ENCODE peak calls at places on chromosome 2, in nine cellular contexts. Y, C, P, V, X, T, L, G and I are unnamed samples.

GRCh38 chr2:33033524-33034150 is 86.9 kb downstream of the LTBP1 start:
- DNase-seq in Y (no peak), C (peak; percentile 75), P (no peak), V (no peak), X (no peak), T (no peak), L (no peak), G (peak; percentile 42), I (no peak)

GRCh38 chr2:7133521-7133920 is 216.3 kb downstream of the RNF144A start:
- DNase-seq in Y (no peak), C (no peak), P (no peak), V (no peak), X (no peak), T (no peak), L (no peak), G (no peak), I (no peak)

GRCh38 chr2:26380281-26380680 is 21.4 kb upstream of the DRC1 start:
- DNase-seq in Y (no peak), C (no peak), P (no peak), V (no peak), X (no peak), T (no peak), L (no peak), G (no peak), I (no peak)

GRCh38 chr2:75431757-75432156 is 129.0 kb downstream of the EVA1A start:
- DNase-seq in Y (no peak), C (no peak), P (no peak), V (no peak), X (no peak), T (no peak), L (no peak), G (no peak), I (no peak)

GRCh38 chr2:173990970-173991819 is 26.0 kb upstream of the SP3 start:
- DNase-seq in Y (peak; percentile 82), C (peak; percentile 92), P (peak; percentile 56), V (peak; percentile 82), X (peak; percentile 86), T (no peak), L (peak; percentile 67), G (peak; percentile 89), I (peak; percentile 56)

GRCh38 chr2:68357608-68358337 is 7.3 kb upstream of the PLEK start:
- DNase-seq in Y (peak; percentile 47), C (peak; percentile 85), P (peak; percentile 13), V (peak; percentile 36), X (peak; percentile 37), T (no peak), L (peak; percentile 34), G (peak; percentile 22), I (no peak)

GRCh38 chr2:173451137-173451536 is 96.5 kb downstream of the CDCA7 start:
- DNase-seq in Y (no peak), C (no peak), P (no peak), V (no peak), X (no peak), T (peak; percentile 45), L (no peak), G (no peak), I (no peak)

GRCh38 chr2:216688731-216689360 is 6.5 kb downstream of the IGFBP5 start:
- DNase-seq in Y (no peak), C (no peak), P (no peak), V (peak; percentile 64), X (peak; percentile 59), T (no peak), L (no peak), G (peak; percentile 67), I (peak; percentile 44)

GRCh38 chr2:149650006-149650405 is 62.4 kb upstream of the MMADHC start:
- DNase-seq in Y (no peak), C (peak; percentile 67), P (no peak), V (no peak), X (no peak), T (no peak), L (no peak), G (no peak), I (peak; percentile 37)

GRCh38 chr2:149648282-149649030 is 60.9 kb upstream of the MMADHC start:
- DNase-seq in Y (peak; percentile 12), C (peak; percentile 99), P (no peak), V (peak; percentile 21), X (peak; percentile 27), T (no peak), L (peak; percentile 10), G (peak; percentile 11), I (peak; percentile 36)

GRCh38 chr2:149651229-149651628 is 63.7 kb upstream of the MMADHC start:
- DNase-seq in Y (no peak), C (no peak), P (no peak), V (no peak), X (no peak), T (no peak), L (no peak), G (no peak), I (no peak)

DNA sequence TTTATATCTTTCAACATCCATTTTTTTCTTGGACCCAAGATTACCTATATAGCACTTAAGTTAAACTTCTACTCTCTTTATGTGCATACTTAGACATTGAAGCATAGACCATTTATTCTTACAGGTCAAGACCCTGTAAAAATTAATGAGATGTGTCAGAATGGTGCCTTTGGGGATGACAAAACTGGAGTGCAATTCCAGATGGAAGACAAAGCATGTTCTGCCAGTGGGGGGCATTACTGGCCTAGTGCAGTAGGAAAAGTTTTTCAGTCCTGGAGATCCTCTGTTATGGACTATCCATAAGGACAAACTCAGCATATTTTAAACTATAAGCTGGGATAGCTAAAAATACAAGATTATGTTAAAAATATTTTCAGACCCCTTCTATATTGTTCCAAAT is 57.8 kb upstream of the MMADHC start:
- DNase-seq in Y (no peak), C (peak; percentile 42), P (no peak), V (no peak), X (no peak), T (no peak), L (no peak), G (no peak), I (no peak)
- TF ChIP-seq CTCF in Y (no peak), C (peak; percentile 43), P (no peak), V (no peak), X (no peak), T (no peak), L (no peak), G (no peak), I (no peak)

GRCh38 chr2:24495451-24495850 is 4.4 kb downstream of the NCOA1 start:
- DNase-seq in Y (no peak), C (no peak), P (no peak), V (no peak), X (no peak), T (no peak), L (no peak), G (no peak), I (no peak)

GRCh38 chr2:24494415-24494814 is 3.4 kb downstream of the NCOA1 start:
- DNase-seq in Y (no peak), C (no peak), P (no peak), V (no peak), X (no peak), T (no peak), L (no peak), G (no peak), I (no peak)

GRCh38 chr2:24492283-24493272 is 1.5 kb downstream of the NCOA1 start:
- DNase-seq in Y (no peak), C (peak; percentile 50), P (peak; percentile 12), V (peak; percentile 20), X (peak; percentile 36), T (peak; percentile 24), L (no peak), G (no peak), I (peak; percentile 32)

GRCh38 chr2:24491626-24492282 is 700 bp downstream of the NCOA1 start:
- DNase-seq in Y (peak; percentile 45), C (peak; percentile 45), P (peak; percentile 12), V (peak; percentile 76), X (peak; percentile 37), T (peak; percentile 57), L (peak; percentile 51), G (peak; percentile 40), I (peak; percentile 53)

GRCh38 chr2:24493713-24494112 is 2.7 kb downstream of the NCOA1 start:
- DNase-seq in Y (no peak), C (peak; percentile 83), P (no peak), V (no peak), X (no peak), T (no peak), L (no peak), G (no peak), I (no peak)
- H3K4me1 ChIP-seq in Y (peaks cover 61% of the 10 kb centered on the region), C (peaks cover 8% of the 10 kb centered on the region), P (no peaks in the 10 kb centered on the region), V (peaks cover 53% of the 10 kb centered on the region), X (peaks cover 30% of the 10 kb centered on the region), T (peaks cover 37% of the 10 kb centered on the region), L (peaks cover 43% of the 10 kb centered on the region), G (no peaks in the 10 kb centered on the region), I (peaks cover 21% of the 10 kb centered on the region)

DNA sequence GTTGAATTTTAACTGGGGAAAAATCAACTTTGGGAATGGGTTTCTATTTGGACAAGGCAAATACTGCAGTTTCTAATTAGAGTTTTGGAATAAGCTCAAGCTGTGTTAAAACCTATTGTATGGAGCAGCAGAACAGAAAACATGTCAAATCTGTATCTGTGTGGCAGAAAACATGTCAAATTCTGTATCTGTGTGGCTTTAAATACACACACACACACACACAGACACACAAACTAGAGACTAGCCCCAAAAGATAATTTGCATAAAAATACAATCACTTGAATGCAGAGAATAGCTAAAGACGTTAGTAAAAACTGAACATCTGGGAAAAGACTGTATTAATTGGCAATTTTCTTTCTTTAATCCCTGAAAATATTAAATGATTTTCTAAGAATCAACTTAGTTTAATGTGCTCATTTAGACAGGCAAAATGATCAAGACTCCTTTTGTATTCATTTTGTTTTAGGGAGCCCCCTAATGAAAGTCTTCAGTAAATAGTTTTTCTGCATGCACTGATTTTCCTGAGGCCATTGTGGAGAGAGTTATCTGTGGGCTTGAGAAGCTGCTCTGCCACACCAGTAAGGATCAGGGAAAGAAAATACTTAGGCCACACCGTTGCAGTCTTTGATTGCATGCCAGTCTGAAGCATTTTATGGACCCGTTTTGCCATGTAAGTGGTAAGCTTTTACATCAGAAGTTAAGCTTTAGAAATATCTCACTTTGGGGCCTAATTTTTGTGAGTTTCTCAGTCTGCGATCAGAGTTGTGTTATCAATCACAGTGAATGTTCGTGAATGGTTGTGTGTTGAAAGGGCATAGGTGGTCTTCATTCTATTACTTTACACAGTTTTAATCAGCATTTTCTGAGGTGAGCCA is 2.2 kb downstream of the SPATS2L start:
- DNase-seq in Y (no peak), C (peak; percentile 53), P (peak; percentile 12), V (no peak), X (no peak), T (no peak), L (no peak), G (no peak), I (no peak)
- TF ChIP-seq CTCF in Y (no peak), C (peak; percentile 31), P (no peak), V (no peak), X (no peak), T (no peak), L (no peak), G (no peak), I (no peak)

GRCh38 chr2:43193996-43194869 is 32.2 kb downstream of the ZFP36L2 start:
- DNase-seq in Y (peak; percentile 89), C (no peak), P (no peak), V (no peak), X (no peak), T (no peak), L (peak; percentile 88), G (no peak), I (peak; percentile 51)

GRCh38 chr2:43193652-43193995 is 32.8 kb downstream of the ZFP36L2 start:
- DNase-seq in Y (no peak), C (no peak), P (no peak), V (no peak), X (no peak), T (no peak), L (no peak), G (no peak), I (no peak)

GRCh38 chr2:43190305-43191052 is 35.9 kb downstream of the ZFP36L2 start:
- DNase-seq in Y (no peak), C (no peak), P (no peak), V (no peak), X (no peak), T (no peak), L (no peak), G (no peak), I (no peak)

GRCh38 chr2:43192939-43193651 is 33.3 kb downstream of the ZFP36L2 start:
- DNase-seq in Y (no peak), C (no peak), P (no peak), V (no peak), X (no peak), T (no peak), L (no peak), G (no peak), I (no peak)

DNA sequence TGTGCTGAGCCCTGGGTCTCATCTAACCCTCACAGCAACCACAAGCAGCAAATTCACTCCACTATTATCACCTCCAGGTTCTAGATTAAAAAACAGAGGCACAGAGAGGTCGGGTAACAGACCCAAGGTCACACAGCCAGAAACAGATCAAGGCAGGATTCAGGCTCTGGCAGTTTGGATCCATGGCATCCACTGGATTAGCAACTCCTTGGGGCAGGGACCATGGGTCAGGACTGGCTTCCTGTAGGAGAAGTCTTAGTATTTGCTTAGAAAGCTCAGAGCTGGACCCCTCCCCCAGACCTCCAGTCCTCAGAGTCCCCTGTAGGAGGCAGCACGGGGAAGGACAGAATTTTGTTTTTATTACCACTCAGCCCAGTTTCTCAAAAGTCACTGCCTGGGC is 34.4 kb downstream of the ZFP36L2 start:
- DNase-seq in Y (no peak), C (no peak), P (no peak), V (no peak), X (no peak), T (no peak), L (no peak), G (no peak), I (no peak)
- H3K4me1 ChIP-seq in Y (peaks cover 41% of the 10 kb centered on the region), C (peaks cover 33% of the 10 kb centered on the region), P (no peaks in the 10 kb centered on the region), V (no peaks in the 10 kb centered on the region), X (no peaks in the 10 kb centered on the region), T (peaks cover 63% of the 10 kb centered on the region), L (peaks cover 33% of the 10 kb centered on the region), G (peaks cover under 1% of the 10 kb centered on the region), I (peaks cover 6% of the 10 kb centered on the region)